ENCODE peak calls at places on chromosomes 4 and X, in seven cellular contexts. N is HCT116, G is IMR-90, T is A549, R is HepG2, M is H1, S is GM12878. W is an unnamed sample.

GRCh38 chr4:85478576-85478975 is 3.6 kb downstream of the ARHGAP24 start:
- DNase-seq in N (no peak), G (no peak), T (no peak), R (no peak), M (no peak), S (no peak), W (no peak)

GRCh38 chr4:4574792-4575191 is 32.9 kb upstream of the STX18 start:
- DNase-seq in N (peak), G (peak), T (no peak), R (no peak), M (peak), S (no peak), W (no peak)

GRCh38 chr4:69589884-69590283 is 49.6 kb downstream of the UGT2A2 start:
- DNase-seq in N (no peak), G (no peak), T (no peak), R (no peak), M (no peak), S (no peak), W (no peak)

GRCh38 chr4:28391877-28392276 is 1531.2 kb downstream of the STIM2 start:
- DNase-seq in N (no peak), G (peak), T (no peak), R (no peak), M (no peak), S (no peak), W (no peak)

GRCh38 chr4:143882892-143883291 is 22.5 kb downstream of the GYPE start:
- DNase-seq in N (no peak), G (no peak), T (no peak), R (no peak), M (no peak), S (no peak), W (no peak)

GRCh38 chrX:69126642-69127041 is 38.6 kb downstream of the PJA1 start:
- DNase-seq in N (no peak), G (no peak), T (no peak), R (no peak), M (no peak), S (no peak), W (no peak)

GRCh38 chrX:49040376-49040955 is 2.7 kb downstream of the TFE3 start:
- DNase-seq in N (no peak), G (peak), T (peak), R (no peak), M (no peak), S (no peak), W (no peak)

GRCh38 chrX:17359500-17359899 is 15.5 kb upstream of the NHS start:
- DNase-seq in N (no peak), G (no peak), T (no peak), R (no peak), M (no peak), S (no peak), W (no peak)

GRCh38 chr4:92501456-92501855 is 197.7 kb downstream of the GRID2 start:
- DNase-seq in N (no peak), G (no peak), T (no peak), R (no peak), M (no peak), S (no peak), W (no peak)

GRCh38 chr4:73608677-73609594 is 11.3 kb downstream of the RASSF6 start:
- DNase-seq in N (no peak), G (peak), T (no peak), R (peak), M (no peak), S (no peak), W (no peak)

GRCh38 chr4:57053508-57053907 is 56.7 kb downstream of the IGFBP7 start:
- DNase-seq in N (no peak), G (peak), T (no peak), R (no peak), M (no peak), S (no peak), W (no peak)

GRCh38 chr4:6771229-6771671 is 11.3 kb upstream of the KIAA0232 start:
- DNase-seq in N (no peak), G (peak), T (no peak), R (no peak), M (no peak), S (no peak), W (no peak)
- TF ChIP-seq CEBPB in N (no peak), G (no peak), T (no peak), R (no peak), M (no peak), S (no peak), W (no peak)

DNA sequence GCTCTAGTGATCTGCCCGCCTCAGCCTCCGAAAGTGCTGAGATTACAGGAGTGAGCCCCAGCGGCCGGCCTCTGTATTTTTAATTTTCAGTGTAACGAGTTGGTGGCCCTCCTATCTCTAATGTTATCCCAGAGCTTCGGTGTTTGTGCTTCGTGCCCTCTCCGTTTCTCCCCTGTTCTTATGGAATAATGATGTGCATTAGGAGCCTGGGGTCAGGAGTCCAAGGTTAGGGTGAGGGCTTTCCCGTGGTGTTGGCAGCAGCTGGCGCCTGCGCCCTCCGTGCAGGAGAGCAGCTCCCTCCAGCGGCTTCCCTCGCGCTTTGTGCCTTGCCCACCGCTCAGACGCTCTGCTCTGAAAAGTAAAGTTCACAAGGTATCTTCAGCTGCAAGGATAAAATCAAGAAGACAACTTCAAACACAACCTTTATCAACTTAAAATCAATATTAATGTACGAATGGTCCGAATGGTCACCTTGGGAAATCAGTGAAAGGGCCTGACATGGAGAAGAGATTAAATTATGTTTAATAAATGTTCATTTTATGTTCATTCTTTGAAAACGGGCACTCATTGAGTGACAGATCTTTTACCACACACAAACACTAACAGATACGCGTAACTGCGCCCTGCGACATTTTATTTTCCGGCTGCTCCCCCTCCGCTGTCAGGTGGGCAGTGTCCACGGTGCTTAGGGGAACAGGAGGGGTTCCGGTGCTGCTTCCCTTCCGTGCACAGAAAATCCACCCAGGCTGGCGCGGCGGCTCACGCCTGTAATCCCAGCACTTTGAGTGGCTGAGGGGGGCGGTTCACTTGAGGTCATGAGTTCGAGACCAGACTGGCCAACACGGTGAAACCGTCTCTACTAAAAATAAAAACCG is 62.4 kb downstream of the TRAPPC11 start:
- DNase-seq in N (no peak), G (peak), T (peak), R (peak), M (peak), S (no peak), W (no peak)
- TF ChIP-seq CEBPB in N (no peak), G (no peak), T (no peak), R (no peak), M (no peak), S (no peak), W (no peak)

GRCh38 chr4:188714907-188715306 is 575.7 kb downstream of the TRIML1 start:
- DNase-seq in N (no peak), G (peak), T (no peak), R (no peak), M (no peak), S (no peak), W (no peak)

GRCh38 chr4:188719794-188720193 is 580.6 kb downstream of the TRIML1 start:
- DNase-seq in N (peak), G (no peak), T (no peak), R (no peak), M (no peak), S (no peak), W (no peak)

GRCh38 chr4:188714488-188714887 is 575.2 kb downstream of the TRIML1 start:
- DNase-seq in N (no peak), G (peak), T (no peak), R (no peak), M (no peak), S (no peak), W (no peak)
- TF ChIP-seq CEBPB in N (no peak), G (no peak), T (no peak), R (no peak), M (no peak), S (no peak), W (no peak)

GRCh38 chrX:66024570-66024969 is 15.3 kb downstream of the VSIG4 start:
- DNase-seq in N (no peak), G (no peak), T (no peak), R (no peak), M (no peak), S (no peak), W (no peak)

GRCh38 chrX:66022742-66023725 is 16.8 kb downstream of the VSIG4 start:
- DNase-seq in N (no peak), G (no peak), T (no peak), R (no peak), M (no peak), S (no peak), W (peak)

GRCh38 chrX:66021758-66022741 is 17.8 kb downstream of the VSIG4 start:
- DNase-seq in N (no peak), G (no peak), T (no peak), R (no peak), M (no peak), S (no peak), W (peak)

GRCh38 chrX:66021407-66021757 is 18.5 kb downstream of the VSIG4 start:
- DNase-seq in N (no peak), G (no peak), T (no peak), R (no peak), M (no peak), S (no peak), W (no peak)

GRCh38 chrX:66023726-66024467 is 16.0 kb downstream of the VSIG4 start:
- DNase-seq in N (no peak), G (no peak), T (no peak), R (no peak), M (no peak), S (no peak), W (no peak)
- TF ChIP-seq CEBPB in N (no peak), G (no peak), T (no peak), R (no peak), M (no peak), S (no peak), W (no peak)

GRCh38 chrX:152997337-152997736 is 3.4 kb upstream of the PNMA5 start:
- DNase-seq in N (no peak), G (no peak), T (no peak), R (no peak), M (no peak), S (no peak), W (no peak)
- TF ChIP-seq CEBPB in N (no peak), G (no peak), T (no peak), R (no peak), M (no peak), S (no peak), W (no peak)

DNA sequence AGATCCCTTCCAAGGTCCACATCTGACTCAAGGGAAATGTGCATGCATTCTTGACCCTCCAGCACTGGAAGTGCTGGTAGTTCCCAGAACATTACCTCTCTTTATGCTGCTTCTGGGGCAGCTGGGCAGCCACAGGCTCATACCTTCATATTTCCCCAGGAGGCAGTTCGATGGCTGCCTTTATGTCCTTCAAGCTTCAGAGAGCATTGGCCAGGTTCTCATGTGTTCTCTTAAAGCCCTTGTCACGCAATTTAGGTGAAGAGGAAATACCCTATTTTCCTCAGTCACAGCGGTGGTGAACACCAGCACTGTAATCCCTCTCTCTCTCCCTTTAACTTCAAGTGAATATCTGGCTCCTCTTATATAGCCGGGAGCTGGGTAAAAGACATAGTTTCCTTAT is 134.3 kb downstream of the MID1IP1 start:
- DNase-seq in N (no peak), G (no peak), T (no peak), R (no peak), M (no peak), S (no peak), W (no peak)
- TF ChIP-seq CEBPB in N (no peak), G (no peak), T (no peak), R (no peak), M (no peak), S (no peak), W (no peak)

GRCh38 chr4:8237256-8237989 is 32.1 kb upstream of the HTRA3 start:
- DNase-seq in N (no peak), G (no peak), T (no peak), R (no peak), M (no peak), S (no peak), W (no peak)

GRCh38 chr4:8236920-8237195 is 32.7 kb upstream of the HTRA3 start:
- DNase-seq in N (no peak), G (no peak), T (no peak), R (no peak), M (no peak), S (no peak), W (no peak)

GRCh38 chr4:8239226-8239625 is 30.3 kb upstream of the HTRA3 start:
- DNase-seq in N (no peak), G (no peak), T (no peak), R (no peak), M (no peak), S (no peak), W (no peak)

GRCh38 chr4:8238515-8239053 is 31.0 kb upstream of the HTRA3 start:
- DNase-seq in N (no peak), G (no peak), T (peak), R (peak), M (peak), S (no peak), W (peak)

GRCh38 chr4:8238061-8238511 is 31.5 kb upstream of the HTRA3 start:
- DNase-seq in N (no peak), G (no peak), T (no peak), R (no peak), M (peak), S (no peak), W (no peak)
- TF ChIP-seq CEBPB in N (no peak), G (no peak), T (no peak), R (peak), M (no peak), S (no peak), W (no peak)

GRCh38 chrX:134163836-134164235 is 73.1 kb upstream of the CCDC160 start:
- DNase-seq in N (no peak), G (no peak), T (no peak), R (no peak), M (no peak), S (no peak), W (no peak)

GRCh38 chrX:134161162-134161561 is 75.8 kb upstream of the CCDC160 start:
- DNase-seq in N (no peak), G (no peak), T (no peak), R (no peak), M (no peak), S (no peak), W (no peak)

GRCh38 chrX:134162032-134162431 is 75.0 kb upstream of the CCDC160 start:
- DNase-seq in N (no peak), G (no peak), T (no peak), R (no peak), M (no peak), S (no peak), W (no peak)

DNA sequence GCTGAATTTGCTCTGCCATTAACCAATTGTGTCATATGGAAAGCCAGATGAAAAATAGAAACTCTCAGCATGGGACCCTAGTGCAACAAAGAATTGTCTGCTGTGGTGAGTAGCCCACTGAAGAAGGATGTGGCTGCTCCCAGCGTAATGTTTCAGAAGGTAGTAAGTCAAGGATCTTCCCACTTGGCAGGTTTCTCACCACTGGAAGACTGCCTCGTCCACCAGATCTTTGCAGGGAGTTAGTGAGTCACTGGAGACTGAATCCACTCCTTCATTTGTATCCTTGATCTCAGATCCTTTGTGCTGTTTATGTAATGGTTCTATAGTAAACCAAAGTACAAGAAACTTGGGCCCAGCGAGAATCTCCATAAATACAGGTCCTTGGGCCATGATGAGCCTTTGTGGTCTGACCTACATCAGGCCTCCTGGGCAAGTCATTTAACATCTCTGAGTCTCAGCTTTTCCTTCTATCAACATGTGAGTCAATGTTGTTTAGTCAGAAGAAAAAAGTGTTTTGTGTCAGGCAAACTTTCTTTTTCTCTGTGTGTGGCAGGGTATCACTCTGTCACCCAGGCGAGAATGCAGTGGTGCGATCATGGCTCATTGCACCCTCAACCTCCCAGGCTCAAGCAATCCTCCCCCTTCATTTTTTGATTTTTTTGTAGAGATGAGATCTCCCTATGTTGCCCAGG is 78.0 kb upstream of the CCDC160 start:
- DNase-seq in N (no peak), G (no peak), T (no peak), R (no peak), M (no peak), S (no peak), W (no peak)
- TF ChIP-seq CEBPB in N (no peak), G (no peak), T (no peak), R (no peak), M (no peak), S (no peak), W (no peak)

GRCh38 chr4:48311896-48312295 is 29.4 kb upstream of the SLAIN2 start:
- DNase-seq in N (no peak), G (peak), T (no peak), R (no peak), M (no peak), S (no peak), W (no peak)

GRCh38 chr4:48315728-48316630 is 25.4 kb upstream of the SLAIN2 start:
- DNase-seq in N (peak), G (peak), T (peak), R (peak), M (no peak), S (no peak), W (peak)
- TF ChIP-seq CEBPB in N (no peak), G (no peak), T (no peak), R (no peak), M (no peak), S (no peak), W (no peak)

W was measured in K562.